ENCODE peak calls at places on chromosome 22, in eight cellular contexts. One of them, this sample, is unnamed.

GRCh38 chr22:44260216-44261035 is 52.3 kb downstream of the SHISAL1 start:
- DNase-seq in body of pancreas: no peak
- DNase-seq in dorsolateral prefrontal cortex: no peak
- DNase-seq in GM12878: no peak
- DNase-seq in astrocyte of the spinal cord: no peak
- DNase-seq in fibroblast of lung: no peak
- DNase-seq in endothelial cell of umbilical vein: no peak
- DNase-seq in pancreas: peak
- DNase-seq in this sample: no peak

GRCh38 chr22:44220727-44221680 is 40.3 kb downstream of the PARVG start:
- DNase-seq in body of pancreas: no peak
- DNase-seq in dorsolateral prefrontal cortex: no peak
- DNase-seq in GM12878: no peak
- DNase-seq in astrocyte of the spinal cord: no peak
- DNase-seq in fibroblast of lung: no peak
- DNase-seq in endothelial cell of umbilical vein: no peak
- DNase-seq in pancreas: no peak
- DNase-seq in this sample: no peak

GRCh38 chr22:27310966-27311665 is 490.4 kb downstream of the MN1 start:
- DNase-seq in body of pancreas: no peak
- DNase-seq in dorsolateral prefrontal cortex: no peak
- DNase-seq in GM12878: no peak
- DNase-seq in astrocyte of the spinal cord: no peak
- DNase-seq in fibroblast of lung: no peak
- DNase-seq in endothelial cell of umbilical vein: no peak
- DNase-seq in pancreas: no peak
- DNase-seq in this sample: no peak

GRCh38 chr22:28925916-28926315 is 42.5 kb downstream of the ZNRF3 start:
- DNase-seq in body of pancreas: no peak
- DNase-seq in dorsolateral prefrontal cortex: no peak
- DNase-seq in GM12878: no peak
- DNase-seq in astrocyte of the spinal cord: no peak
- DNase-seq in fibroblast of lung: no peak
- DNase-seq in endothelial cell of umbilical vein: no peak
- DNase-seq in pancreas: no peak
- DNase-seq in this sample: no peak

GRCh38 chr22:28141614-28142013 is 222.6 kb upstream of the PITPNB start:
- DNase-seq in body of pancreas: no peak
- DNase-seq in dorsolateral prefrontal cortex: no peak
- DNase-seq in GM12878: no peak
- DNase-seq in astrocyte of the spinal cord: peak
- DNase-seq in fibroblast of lung: peak
- DNase-seq in endothelial cell of umbilical vein: no peak
- DNase-seq in pancreas: no peak
- DNase-seq in this sample: no peak

GRCh38 chr22:29385748-29386147 is 2.6 kb downstream of the AP1B1 start:
- DNase-seq in body of pancreas: peak
- DNase-seq in dorsolateral prefrontal cortex: no peak
- DNase-seq in GM12878: peak
- DNase-seq in astrocyte of the spinal cord: no peak
- DNase-seq in fibroblast of lung: no peak
- DNase-seq in endothelial cell of umbilical vein: peak
- DNase-seq in pancreas: no peak
- DNase-seq in this sample: no peak

GRCh38 chr22:39693943-39694500 is 123.5 kb downstream of the CACNA1I start:
- DNase-seq in body of pancreas: no peak
- DNase-seq in dorsolateral prefrontal cortex: no peak
- DNase-seq in GM12878: no peak
- DNase-seq in astrocyte of the spinal cord: no peak
- DNase-seq in fibroblast of lung: no peak
- DNase-seq in endothelial cell of umbilical vein: no peak
- DNase-seq in pancreas: no peak
- DNase-seq in this sample: no peak

GRCh38 chr22:47209077-47209514 is 446.6 kb downstream of the TBC1D22A start:
- DNase-seq in body of pancreas: no peak
- DNase-seq in dorsolateral prefrontal cortex: no peak
- DNase-seq in GM12878: no peak
- DNase-seq in astrocyte of the spinal cord: no peak
- DNase-seq in fibroblast of lung: no peak
- DNase-seq in endothelial cell of umbilical vein: no peak
- DNase-seq in pancreas: no peak
- DNase-seq in this sample: no peak

GRCh38 chr22:29310065-29310862 is 3.8 kb downstream of the GAS2L1 start:
- DNase-seq in body of pancreas: no peak
- DNase-seq in dorsolateral prefrontal cortex: no peak
- DNase-seq in GM12878: no peak
- DNase-seq in astrocyte of the spinal cord: no peak
- DNase-seq in fibroblast of lung: no peak
- DNase-seq in endothelial cell of umbilical vein: no peak
- DNase-seq in pancreas: no peak
- DNase-seq in this sample: no peak

GRCh38 chr22:47176573-47177333 is 414.3 kb downstream of the TBC1D22A start:
- DNase-seq in body of pancreas: no peak
- DNase-seq in dorsolateral prefrontal cortex: peak
- DNase-seq in GM12878: no peak
- DNase-seq in astrocyte of the spinal cord: no peak
- DNase-seq in fibroblast of lung: no peak
- DNase-seq in endothelial cell of umbilical vein: no peak
- DNase-seq in pancreas: peak
- DNase-seq in this sample: no peak

GRCh38 chr22:17260950-17261349 is 41.7 kb upstream of the ADA2 start:
- DNase-seq in body of pancreas: no peak
- DNase-seq in dorsolateral prefrontal cortex: no peak
- DNase-seq in GM12878: no peak
- DNase-seq in astrocyte of the spinal cord: no peak
- DNase-seq in fibroblast of lung: no peak
- DNase-seq in endothelial cell of umbilical vein: no peak
- DNase-seq in pancreas: no peak
- DNase-seq in this sample: no peak

GRCh38 chr22:49960967-49961600 is 512 bp downstream of the PIM3 start:
- DNase-seq in body of pancreas: peak
- DNase-seq in dorsolateral prefrontal cortex: no peak
- DNase-seq in GM12878: no peak
- DNase-seq in astrocyte of the spinal cord: peak
- DNase-seq in fibroblast of lung: peak
- DNase-seq in endothelial cell of umbilical vein: peak
- DNase-seq in pancreas: peak
- DNase-seq in this sample: peak

GRCh38 chr22:32502346-32502745 is 27.7 kb downstream of the FBXO7 start:
- DNase-seq in body of pancreas: no peak
- DNase-seq in dorsolateral prefrontal cortex: no peak
- DNase-seq in GM12878: no peak
- DNase-seq in astrocyte of the spinal cord: no peak
- DNase-seq in fibroblast of lung: no peak
- DNase-seq in endothelial cell of umbilical vein: no peak
- DNase-seq in pancreas: no peak
- DNase-seq in this sample: no peak

GRCh38 chr22:31753005-31753633 is 700 bp upstream of the DEPDC5 start:
- DNase-seq in body of pancreas: peak
- DNase-seq in dorsolateral prefrontal cortex: no peak
- DNase-seq in GM12878: no peak
- DNase-seq in astrocyte of the spinal cord: peak
- DNase-seq in fibroblast of lung: no peak
- DNase-seq in endothelial cell of umbilical vein: no peak
- DNase-seq in pancreas: peak
- DNase-seq in this sample: peak

GRCh38 chr22:21966643-21967516 is 14.2 kb upstream of the PPM1F start:
- DNase-seq in body of pancreas: no peak
- DNase-seq in dorsolateral prefrontal cortex: no peak
- DNase-seq in GM12878: no peak
- DNase-seq in astrocyte of the spinal cord: no peak
- DNase-seq in fibroblast of lung: no peak
- DNase-seq in endothelial cell of umbilical vein: no peak
- DNase-seq in pancreas: no peak
- DNase-seq in this sample: no peak

GRCh38 chr22:39612811-39613548 is 42.4 kb downstream of the CACNA1I start:
- DNase-seq in body of pancreas: no peak
- DNase-seq in dorsolateral prefrontal cortex: no peak
- DNase-seq in GM12878: no peak
- DNase-seq in astrocyte of the spinal cord: no peak
- DNase-seq in fibroblast of lung: no peak
- DNase-seq in endothelial cell of umbilical vein: no peak
- DNase-seq in pancreas: no peak
- DNase-seq in this sample: no peak

GRCh38 chr22:37739611-37740049 is 42.8 kb downstream of the TRIOBP start:
- DNase-seq in body of pancreas: peak
- DNase-seq in dorsolateral prefrontal cortex: no peak
- DNase-seq in GM12878: no peak
- DNase-seq in astrocyte of the spinal cord: no peak
- DNase-seq in fibroblast of lung: no peak
- DNase-seq in endothelial cell of umbilical vein: no peak
- DNase-seq in pancreas: no peak
- DNase-seq in this sample: no peak

GRCh38 chr22:41237707-41238569 is 2.8 kb downstream of the CHADL start:
- DNase-seq in body of pancreas: peak
- DNase-seq in dorsolateral prefrontal cortex: peak
- DNase-seq in GM12878: peak
- DNase-seq in astrocyte of the spinal cord: peak
- DNase-seq in fibroblast of lung: peak
- DNase-seq in endothelial cell of umbilical vein: peak
- DNase-seq in pancreas: peak
- DNase-seq in this sample: no peak

GRCh38 chr22:41238570-41239442 is 1.9 kb downstream of the CHADL start:
- DNase-seq in body of pancreas: no peak
- DNase-seq in dorsolateral prefrontal cortex: no peak
- DNase-seq in GM12878: no peak
- DNase-seq in astrocyte of the spinal cord: no peak
- DNase-seq in fibroblast of lung: no peak
- DNase-seq in endothelial cell of umbilical vein: no peak
- DNase-seq in pancreas: no peak
- DNase-seq in this sample: no peak

GRCh38 chr22:41239443-41240128 is 1.1 kb downstream of the CHADL start:
- DNase-seq in body of pancreas: no peak
- DNase-seq in dorsolateral prefrontal cortex: peak
- DNase-seq in GM12878: no peak
- DNase-seq in astrocyte of the spinal cord: no peak
- DNase-seq in fibroblast of lung: no peak
- DNase-seq in endothelial cell of umbilical vein: no peak
- DNase-seq in pancreas: no peak
- DNase-seq in this sample: no peak

GRCh38 chr22:41234815-41235687 is 5.7 kb downstream of the CHADL start:
- DNase-seq in body of pancreas: no peak
- DNase-seq in dorsolateral prefrontal cortex: no peak
- DNase-seq in GM12878: no peak
- DNase-seq in astrocyte of the spinal cord: no peak
- DNase-seq in fibroblast of lung: no peak
- DNase-seq in endothelial cell of umbilical vein: no peak
- DNase-seq in pancreas: no peak
- DNase-seq in this sample: peak

GRCh38 chr22:41237036-41237706 is 3.6 kb downstream of the CHADL start:
- DNase-seq in body of pancreas: no peak
- DNase-seq in dorsolateral prefrontal cortex: no peak
- DNase-seq in GM12878: no peak
- DNase-seq in astrocyte of the spinal cord: no peak
- DNase-seq in fibroblast of lung: no peak
- DNase-seq in endothelial cell of umbilical vein: no peak
- DNase-seq in pancreas: peak
- DNase-seq in this sample: no peak
- H3K4me3 ChIP-seq in body of pancreas: no peak
- H3K4me3 ChIP-seq in dorsolateral prefrontal cortex: peak
- H3K4me3 ChIP-seq in GM12878: peak
- H3K4me3 ChIP-seq in astrocyte of the spinal cord: peak
- H3K4me3 ChIP-seq in fibroblast of lung: no peak
- H3K4me3 ChIP-seq in endothelial cell of umbilical vein: no peak
- H3K4me3 ChIP-seq in pancreas: peak
- H3K4me3 ChIP-seq in this sample: no peak

GRCh38 chr22:19619144-19620009 is 94.9 kb upstream of the SEPTIN5 start:
- DNase-seq in body of pancreas: no peak
- DNase-seq in dorsolateral prefrontal cortex: no peak
- DNase-seq in GM12878: peak
- DNase-seq in astrocyte of the spinal cord: no peak
- DNase-seq in fibroblast of lung: no peak
- DNase-seq in endothelial cell of umbilical vein: peak
- DNase-seq in pancreas: no peak
- DNase-seq in this sample: no peak
- H3K4me3 ChIP-seq in body of pancreas: no peak
- H3K4me3 ChIP-seq in dorsolateral prefrontal cortex: no peak
- H3K4me3 ChIP-seq in GM12878: peak
- H3K4me3 ChIP-seq in astrocyte of the spinal cord: no peak
- H3K4me3 ChIP-seq in fibroblast of lung: no peak
- H3K4me3 ChIP-seq in endothelial cell of umbilical vein: no peak
- H3K4me3 ChIP-seq in pancreas: no peak
- H3K4me3 ChIP-seq in this sample: no peak

GRCh38 chr22:35894464-35894878 is 134.2 kb downstream of the RBFOX2 start:
- DNase-seq in body of pancreas: no peak
- DNase-seq in dorsolateral prefrontal cortex: no peak
- DNase-seq in GM12878: no peak
- DNase-seq in astrocyte of the spinal cord: peak
- DNase-seq in fibroblast of lung: no peak
- DNase-seq in endothelial cell of umbilical vein: no peak
- DNase-seq in pancreas: no peak
- DNase-seq in this sample: no peak
- H3K4me3 ChIP-seq in body of pancreas: no peak
- H3K4me3 ChIP-seq in dorsolateral prefrontal cortex: peak
- H3K4me3 ChIP-seq in GM12878: no peak
- H3K4me3 ChIP-seq in astrocyte of the spinal cord: peak
- H3K4me3 ChIP-seq in fibroblast of lung: peak
- H3K4me3 ChIP-seq in endothelial cell of umbilical vein: no peak
- H3K4me3 ChIP-seq in pancreas: no peak
- H3K4me3 ChIP-seq in this sample: no peak

DNA sequence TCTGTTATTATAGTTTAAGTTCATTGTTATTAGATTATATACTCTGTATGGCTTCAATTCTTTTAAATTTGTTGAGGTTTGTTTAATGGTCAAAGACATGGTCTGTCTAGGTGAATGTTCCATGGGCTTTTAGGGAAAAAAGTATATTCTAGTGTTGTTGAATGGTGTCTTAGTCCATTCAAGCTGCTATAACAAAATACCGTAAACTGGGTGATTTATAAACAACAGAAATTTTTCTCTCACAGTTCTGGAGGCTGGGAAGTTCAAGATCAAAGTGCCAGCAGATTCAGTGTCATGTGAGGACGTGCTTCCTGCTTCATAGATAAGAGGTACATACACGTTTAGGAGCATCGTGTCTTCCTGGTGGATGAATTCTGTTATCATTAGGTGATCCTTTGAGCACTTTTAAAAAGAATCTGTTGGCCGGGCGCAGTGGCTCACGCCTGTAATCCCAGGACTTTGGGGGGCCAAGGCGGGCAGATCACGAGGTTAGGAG is 26.2 kb downstream of the PPARA start:
- DNase-seq in body of pancreas: no peak
- DNase-seq in dorsolateral prefrontal cortex: no peak
- DNase-seq in GM12878: no peak
- DNase-seq in astrocyte of the spinal cord: no peak
- DNase-seq in fibroblast of lung: no peak
- DNase-seq in endothelial cell of umbilical vein: no peak
- DNase-seq in pancreas: no peak
- DNase-seq in this sample: no peak
- H3K4me3 ChIP-seq in body of pancreas: no peak
- H3K4me3 ChIP-seq in dorsolateral prefrontal cortex: no peak
- H3K4me3 ChIP-seq in GM12878: no peak
- H3K4me3 ChIP-seq in astrocyte of the spinal cord: no peak
- H3K4me3 ChIP-seq in fibroblast of lung: no peak
- H3K4me3 ChIP-seq in endothelial cell of umbilical vein: no peak
- H3K4me3 ChIP-seq in pancreas: no peak
- H3K4me3 ChIP-seq in this sample: no peak

This sample was measured in MG63.